ENCODE peak calls at places on chromosomes 5 and 9, in four cellular contexts. One of them, this sample, is unnamed.

GRCh38 chr5:172556971-172557461 is 84.0 kb upstream of the NEURL1B start:
- DNase-seq in cardiac fibroblast: no peak
- DNase-seq in AG04450: no peak
- DNase-seq in mesothelial cell of epicardium: no peak
- DNase-seq in this sample: no peak

GRCh38 chr5:88092358-88092757 is 176.3 kb downstream of the TMEM161B start:
- DNase-seq in AG04450: no peak
- DNase-seq in cardiac fibroblast: no peak
- DNase-seq in mesothelial cell of epicardium: no peak
- DNase-seq in this sample: no peak

GRCh38 chr9:5041390-5042115 is 56.5 kb downstream of the JAK2 start:
- DNase-seq in cardiac fibroblast: no peak
- DNase-seq in AG04450: no peak
- DNase-seq in mesothelial cell of epicardium: no peak
- DNase-seq in this sample: no peak

GRCh38 chr5:109689740-109690455 is at the start of gene MAN2A1:
- DNase-seq in mesothelial cell of epicardium: peak; percentile 41
- DNase-seq in AG04450: no peak
- DNase-seq in cardiac fibroblast: peak; percentile 76
- DNase-seq in this sample: peak; percentile 35

GRCh38 chr5:158725223-158725825 is 374.4 kb downstream of the EBF1 start:
- DNase-seq in cardiac fibroblast: no peak
- DNase-seq in AG04450: no peak
- DNase-seq in mesothelial cell of epicardium: no peak
- DNase-seq in this sample: no peak

GRCh38 chr5:179229331-179229761 is 115.9 kb downstream of the ADAMTS2 start:
- DNase-seq in mesothelial cell of epicardium: peak; percentile 16
- DNase-seq in cardiac fibroblast: no peak
- DNase-seq in AG04450: no peak
- DNase-seq in this sample: no peak

GRCh38 chr9:77807846-77808749 is 160.0 kb upstream of the GNA14 start:
- DNase-seq in AG04450: no peak
- DNase-seq in mesothelial cell of epicardium: no peak
- DNase-seq in cardiac fibroblast: peak; percentile 48
- DNase-seq in this sample: no peak

GRCh38 chr9:19640023-19640422 is 148.8 kb downstream of the SLC24A2 start:
- DNase-seq in AG04450: no peak
- DNase-seq in cardiac fibroblast: no peak
- DNase-seq in mesothelial cell of epicardium: no peak
- DNase-seq in this sample: no peak

GRCh38 chr5:91136271-91136670 is 246.8 kb downstream of the ARRDC3 start:
- DNase-seq in AG04450: no peak
- DNase-seq in mesothelial cell of epicardium: no peak
- DNase-seq in cardiac fibroblast: peak; percentile 36
- DNase-seq in this sample: no peak

GRCh38 chr5:67206381-67207328 is 10.1 kb upstream of the CD180 start:
- DNase-seq in mesothelial cell of epicardium: no peak
- DNase-seq in AG04450: no peak
- DNase-seq in cardiac fibroblast: peak; percentile 60
- DNase-seq in this sample: no peak

GRCh38 chr5:102554728-102555127 is 55.9 kb upstream of the SLCO6A1 start:
- DNase-seq in mesothelial cell of epicardium: no peak
- DNase-seq in AG04450: no peak
- DNase-seq in cardiac fibroblast: peak; percentile 41
- DNase-seq in this sample: no peak

GRCh38 chr5:78647411-78647818 is 1.2 kb downstream of the LHFPL2 start:
- DNase-seq in cardiac fibroblast: peak; percentile 60
- DNase-seq in AG04450: no peak
- DNase-seq in mesothelial cell of epicardium: no peak
- DNase-seq in this sample: no peak

GRCh38 chr5:168947212-168947868 is 353.6 kb downstream of the SLIT3 start:
- DNase-seq in cardiac fibroblast: peak; percentile 51
- DNase-seq in mesothelial cell of epicardium: peak; percentile 40
- DNase-seq in AG04450: no peak
- DNase-seq in this sample: no peak

GRCh38 chr9:113620377-113621161 is 157.0 kb downstream of the RGS3 start:
- DNase-seq in mesothelial cell of epicardium: peak; percentile 57
- DNase-seq in cardiac fibroblast: peak; percentile 89
- DNase-seq in AG04450: peak; percentile 76
- DNase-seq in this sample: peak; percentile 49

DNA sequence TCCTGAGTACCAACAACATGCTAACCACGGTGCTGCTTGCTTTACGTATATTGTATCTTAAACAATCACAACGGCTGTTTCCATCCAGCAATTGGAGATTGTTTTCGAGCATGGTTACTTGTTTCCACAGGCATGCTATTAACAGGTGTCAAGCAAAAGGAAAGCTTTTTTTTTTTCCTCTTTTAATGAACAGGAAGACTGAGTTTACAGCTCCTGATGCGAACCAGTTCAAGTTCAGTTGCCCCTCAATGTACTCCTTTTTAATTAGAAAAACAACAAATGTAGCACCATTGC is 186.8 kb downstream of the PDZD2 start:
- DNase-seq in mesothelial cell of epicardium: no peak
- DNase-seq in AG04450: no peak
- DNase-seq in cardiac fibroblast: no peak
- DNase-seq in this sample: no peak
- TF ChIP-seq CTCF in mesothelial cell of epicardium: no peak
- TF ChIP-seq CTCF in AG04450: no peak
- TF ChIP-seq CTCF in cardiac fibroblast: no peak
- TF ChIP-seq CTCF in this sample: no peak

DNA sequence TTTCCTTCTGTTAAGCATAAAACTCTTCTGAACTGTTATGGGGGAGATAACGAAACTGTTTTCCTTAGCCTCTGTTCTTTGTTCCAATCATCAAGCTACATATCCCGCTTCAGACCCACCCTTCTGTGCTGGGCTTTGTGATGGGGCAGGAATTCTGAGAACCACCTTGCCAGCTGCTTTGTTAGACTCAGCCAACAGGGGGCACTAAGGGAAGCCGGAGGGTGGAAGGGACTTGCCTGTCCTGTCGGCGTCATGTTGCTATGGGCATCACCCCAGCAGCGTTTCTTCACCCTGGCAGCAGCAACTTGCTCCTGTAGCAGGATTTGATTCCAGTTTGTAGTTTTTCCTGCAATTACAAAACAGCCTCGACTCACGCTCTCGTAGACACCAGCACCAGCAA is 169.1 kb downstream of the CAAP1 start:
- DNase-seq in mesothelial cell of epicardium: no peak
- DNase-seq in AG04450: no peak
- DNase-seq in cardiac fibroblast: peak; percentile 36
- DNase-seq in this sample: no peak
- TF ChIP-seq CTCF in mesothelial cell of epicardium: no peak
- TF ChIP-seq CTCF in AG04450: peak; percentile 39
- TF ChIP-seq CTCF in cardiac fibroblast: peak; percentile 59
- TF ChIP-seq CTCF in this sample: no peak

DNA sequence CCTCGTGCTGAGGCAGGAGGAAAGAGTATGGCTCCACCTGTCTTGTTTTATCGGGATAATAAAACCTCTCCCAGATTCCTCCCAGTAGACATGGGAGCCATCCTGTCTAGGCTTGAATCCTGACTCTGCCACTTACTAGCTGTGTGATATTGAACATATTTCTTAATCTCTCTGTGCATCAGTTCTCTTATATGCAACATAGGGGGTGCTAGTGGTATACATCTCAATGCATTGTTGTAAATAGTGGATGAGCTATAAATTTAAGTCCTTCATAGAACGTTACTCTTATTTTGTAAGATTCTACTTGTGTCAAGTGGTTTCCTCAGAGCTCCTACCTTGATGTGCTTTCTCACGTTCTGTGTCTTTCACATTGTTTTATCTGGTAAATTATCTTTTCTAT is 417.7 kb upstream of the POU5F2 start:
- DNase-seq in cardiac fibroblast: peak; percentile 19
- DNase-seq in AG04450: no peak
- DNase-seq in mesothelial cell of epicardium: no peak
- DNase-seq in this sample: no peak
- TF ChIP-seq CTCF in cardiac fibroblast: peak; percentile 16
- TF ChIP-seq CTCF in AG04450: no peak
- TF ChIP-seq CTCF in mesothelial cell of epicardium: no peak
- TF ChIP-seq CTCF in this sample: no peak

GRCh38 chr9:133731876-133732321 is 6.3 kb downstream of the SARDH start:
- DNase-seq in cardiac fibroblast: peak; percentile 54
- DNase-seq in AG04450: no peak
- DNase-seq in mesothelial cell of epicardium: no peak
- DNase-seq in this sample: peak; percentile 6

GRCh38 chr9:133728856-133729645 is 9.1 kb downstream of the SARDH start:
- DNase-seq in cardiac fibroblast: no peak
- DNase-seq in mesothelial cell of epicardium: no peak
- DNase-seq in AG04450: no peak
- DNase-seq in this sample: peak; percentile 6

GRCh38 chr9:133727876-133728441 is 10.2 kb downstream of the SARDH start:
- DNase-seq in AG04450: no peak
- DNase-seq in mesothelial cell of epicardium: no peak
- DNase-seq in cardiac fibroblast: no peak
- DNase-seq in this sample: peak; percentile 20

GRCh38 chr9:133730994-133731715 is 7.0 kb downstream of the SARDH start:
- DNase-seq in cardiac fibroblast: no peak
- DNase-seq in AG04450: no peak
- DNase-seq in mesothelial cell of epicardium: no peak
- DNase-seq in this sample: peak; percentile 20

DNA sequence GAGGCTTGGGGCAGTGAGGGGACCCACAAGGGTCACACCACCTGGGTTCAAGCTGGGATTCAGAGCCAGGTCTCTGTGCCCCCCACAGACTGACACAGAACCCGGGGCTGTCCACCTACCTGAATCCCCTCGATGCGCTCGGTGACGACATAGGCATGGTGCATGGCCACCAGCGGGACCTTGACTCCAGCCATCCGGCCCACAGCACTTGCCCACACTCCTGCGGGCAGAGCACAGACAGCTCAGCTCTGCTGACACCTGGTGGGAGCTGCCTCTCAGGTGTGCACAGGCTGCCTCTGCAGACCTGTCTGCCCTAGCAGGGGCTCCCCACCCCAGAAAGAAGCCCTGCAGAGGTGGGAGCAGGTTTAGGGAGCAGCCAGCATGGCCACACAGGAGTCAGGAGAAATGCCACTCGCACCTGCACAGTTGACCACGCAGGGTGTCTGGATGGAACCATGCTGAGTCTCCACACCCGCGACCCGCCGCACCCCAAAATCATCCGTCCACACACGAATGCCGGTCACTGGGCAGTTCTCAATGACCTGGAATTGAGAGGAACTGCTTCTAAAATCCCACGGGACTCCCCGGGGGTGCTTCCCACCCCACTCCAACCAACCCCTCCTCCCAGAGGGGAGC is 8.4 kb downstream of the SARDH start:
- DNase-seq in AG04450: no peak
- DNase-seq in cardiac fibroblast: no peak
- DNase-seq in mesothelial cell of epicardium: no peak
- DNase-seq in this sample: peak; percentile 6
- TF ChIP-seq CTCF in AG04450: no peak
- TF ChIP-seq CTCF in cardiac fibroblast: no peak
- TF ChIP-seq CTCF in mesothelial cell of epicardium: no peak
- TF ChIP-seq CTCF in this sample: no peak

GRCh38 chr9:132309056-132309455 is 45.7 kb downstream of the SETX start:
- DNase-seq in cardiac fibroblast: no peak
- DNase-seq in mesothelial cell of epicardium: no peak
- DNase-seq in AG04450: no peak
- DNase-seq in this sample: no peak

GRCh38 chr9:132311978-132312377 is 42.8 kb downstream of the SETX start:
- DNase-seq in AG04450: no peak
- DNase-seq in cardiac fibroblast: no peak
- DNase-seq in mesothelial cell of epicardium: no peak
- DNase-seq in this sample: no peak

GRCh38 chr9:132312426-132312825 is 42.4 kb downstream of the SETX start:
- DNase-seq in mesothelial cell of epicardium: no peak
- DNase-seq in cardiac fibroblast: no peak
- DNase-seq in AG04450: no peak
- DNase-seq in this sample: no peak

DNA sequence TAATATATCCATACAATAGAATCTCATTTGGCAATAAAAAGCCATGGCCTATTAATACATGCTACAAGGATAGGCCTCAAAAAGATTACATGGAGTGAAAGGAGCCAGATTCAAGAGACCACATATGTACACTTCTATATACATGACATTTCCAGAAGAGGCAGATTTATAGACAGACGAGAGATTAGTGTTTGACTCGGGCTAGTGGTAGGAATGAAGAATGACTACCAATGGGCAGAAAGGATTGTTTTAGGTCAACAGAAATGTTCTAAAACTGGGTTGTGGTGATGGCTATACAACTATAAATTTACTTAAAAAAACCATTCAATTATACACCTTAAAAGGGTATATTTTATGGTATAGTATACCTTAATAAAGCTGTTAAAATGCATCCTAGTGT is 41.9 kb downstream of the SETX start:
- DNase-seq in cardiac fibroblast: no peak
- DNase-seq in AG04450: no peak
- DNase-seq in mesothelial cell of epicardium: no peak
- DNase-seq in this sample: no peak
- TF ChIP-seq CTCF in cardiac fibroblast: peak; percentile 38
- TF ChIP-seq CTCF in AG04450: peak; percentile 36
- TF ChIP-seq CTCF in mesothelial cell of epicardium: peak; percentile 33
- TF ChIP-seq CTCF in this sample: no peak

GRCh38 chr5:43646997-43647396 is 44.0 kb downstream of the NNT start:
- DNase-seq in cardiac fibroblast: peak; percentile 67
- DNase-seq in mesothelial cell of epicardium: no peak
- DNase-seq in AG04450: no peak
- DNase-seq in this sample: no peak
- TF ChIP-seq CTCF in cardiac fibroblast: peak; percentile 18
- TF ChIP-seq CTCF in mesothelial cell of epicardium: no peak
- TF ChIP-seq CTCF in AG04450: peak; percentile 52
- TF ChIP-seq CTCF in this sample: no peak

This sample was measured in omental fat pad.